ENCODE peak calls at places on chromosomes 4 and X, in seven cellular contexts. X is HCT116, Z is GM12878, M is GM23338, K is SK-N-SH, H is HepG2, B is K562. O is an unnamed sample. For H3K36me3, the result is how much of the 10 kb centered on the place peaks cover.

GRCh38 chr4:7516773-7517144 is 82.0 kb upstream of the PSAPL1 start:
- DNase-seq in B (no peak), M (peak), Z (no peak), H (no peak), X (no peak), K (no peak), O (no peak)

GRCh38 chrX:135114392-135114791 is 5.9 kb downstream of the ETDB start:
- DNase-seq in M (no peak), B (no peak), Z (peak), H (no peak), K (no peak), X (no peak), O (no peak)

GRCh38 chr4:8162625-8163024 is 4.0 kb upstream of the ABLIM2 start:
- DNase-seq in B (no peak), H (no peak), M (no peak), X (no peak), K (no peak), Z (no peak), O (no peak)

GRCh38 chr4:150679767-150680088 is 97.8 kb downstream of the MAB21L2 start:
- DNase-seq in K (no peak), H (no peak), X (no peak), B (no peak), M (no peak), Z (no peak), O (no peak)

GRCh38 chr4:77203380-77204197 is 46.6 kb downstream of the CCNG2 start:
- DNase-seq in K (peak), H (peak), Z (peak), B (peak), M (peak), X (peak), O (peak)

GRCh38 chr4:81523672-81524436 is 52.1 kb upstream of the RASGEF1B start:
- DNase-seq in Z (no peak), B (no peak), K (no peak), X (no peak), M (no peak), H (no peak), O (no peak)

GRCh38 chrX:45517090-45517973 is 316.7 kb upstream of the DIPK2B start:
- DNase-seq in X (peak), Z (no peak), M (peak), K (no peak), H (peak), B (no peak), O (no peak)

GRCh38 chrX:40261955-40262596 is 164.3 kb upstream of the BCOR start:
- DNase-seq in X (no peak), M (no peak), K (no peak), Z (no peak), B (peak), H (no peak), O (no peak)

GRCh38 chr4:133162941-133163340 is 13.8 kb downstream of the PCDH10 start:
- DNase-seq in M (peak), B (no peak), K (no peak), Z (no peak), X (no peak), H (no peak), O (no peak)

GRCh38 chrX:41108007-41108683 is 22.9 kb downstream of the USP9X start:
- DNase-seq in M (no peak), H (no peak), Z (no peak), K (no peak), B (no peak), X (no peak), O (no peak)

GRCh38 chr4:128796934-128797333 is 12.6 kb upstream of the JADE1 start:
- DNase-seq in B (no peak), M (no peak), K (no peak), X (no peak), Z (no peak), H (no peak), O (no peak)

GRCh38 chr4:138611721-138612120 is 369.6 kb upstream of the SLC7A11 start:
- DNase-seq in H (no peak), Z (no peak), X (no peak), B (no peak), K (peak), M (no peak), O (no peak)

GRCh38 chr4:123750044-123750443 is 353.4 kb downstream of the SPRY1 start:
- DNase-seq in B (no peak), K (no peak), M (peak), H (peak), Z (no peak), X (no peak), O (no peak)

GRCh38 chr4:53505947-53506346 is 85.3 kb downstream of the LNX1 start:
- DNase-seq in X (no peak), H (no peak), K (no peak), B (no peak), M (peak), Z (no peak), O (no peak)

GRCh38 chr4:181504846-181505374 is 738.3 kb upstream of the TENM3 start:
- DNase-seq in Z (no peak), M (no peak), K (no peak), H (no peak), B (no peak), X (no peak), O (no peak)

GRCh38 chr4:25769251-25769650 is 93.5 kb downstream of the SEL1L3 start:
- DNase-seq in M (no peak), X (no peak), Z (no peak), B (no peak), H (no peak), K (no peak), O (no peak)

GRCh38 chr4:125387770-125388169 is 73.0 kb downstream of the FAT4 start:
- DNase-seq in X (no peak), B (no peak), K (no peak), Z (no peak), H (no peak), M (no peak), O (no peak)

GRCh38 chr4:78652282-78652876 is 100.8 kb downstream of the ANXA3 start:
- DNase-seq in K (no peak), Z (no peak), H (no peak), M (no peak), X (no peak), B (no peak), O (no peak)

GRCh38 chrX:56130436-56130835 is 101.7 kb upstream of the KLF8 start:
- DNase-seq in X (no peak), K (no peak), M (no peak), Z (no peak), H (no peak), B (no peak), O (no peak)

GRCh38 chr4:158005021-158005420 is 167.8 kb downstream of the GASK1B start:
- DNase-seq in H (no peak), X (no peak), M (no peak), K (no peak), Z (no peak), B (no peak), O (no peak)

GRCh38 chr4:115275615-115276014 is 162.2 kb upstream of the NDST4 start:
- DNase-seq in M (no peak), B (no peak), Z (no peak), H (no peak), X (no peak), K (no peak), O (no peak)

GRCh38 chr4:42331914-42332368 is 65.3 kb upstream of the SHISA3 start:
- DNase-seq in M (no peak), H (no peak), X (peak), B (no peak), Z (no peak), K (no peak), O (no peak)

GRCh38 chrX:149720021-149720689 is 8.3 kb downstream of the MAGEA11 start:
- DNase-seq in M (no peak), Z (no peak), B (no peak), X (no peak), H (peak), K (no peak), O (no peak)

GRCh38 chrX:72028701-72029470 is 102.8 kb downstream of the RTL5 start:
- DNase-seq in H (no peak), K (no peak), B (no peak), X (no peak), Z (no peak), M (no peak), O (no peak)

GRCh38 chr4:163378661-163379060 is 35.0 kb downstream of the NPY5R start:
- DNase-seq in B (no peak), H (no peak), X (no peak), K (no peak), M (no peak), Z (no peak), O (no peak)

GRCh38 chr4:97116511-97116910 is 1026.8 kb downstream of the STPG2 start:
- DNase-seq in B (no peak), Z (no peak), M (no peak), K (no peak), X (no peak), H (no peak), O (no peak)

GRCh38 chr4:145056325-145057130 is 41.5 kb downstream of the ANAPC10 start:
- DNase-seq in B (no peak), X (no peak), K (no peak), H (no peak), M (no peak), Z (no peak), O (no peak)

GRCh38 chr4:1229117-1229849 is 19.6 kb downstream of the CTBP1 start:
- DNase-seq in X (no peak), M (no peak), Z (no peak), H (no peak), K (no peak), B (no peak), O (no peak)
- H3K36me3 ChIP-seq in X (under half), M (under half), Z (under half), H (half or more), K (half or more), B (half or more), O (under half)

DNA sequence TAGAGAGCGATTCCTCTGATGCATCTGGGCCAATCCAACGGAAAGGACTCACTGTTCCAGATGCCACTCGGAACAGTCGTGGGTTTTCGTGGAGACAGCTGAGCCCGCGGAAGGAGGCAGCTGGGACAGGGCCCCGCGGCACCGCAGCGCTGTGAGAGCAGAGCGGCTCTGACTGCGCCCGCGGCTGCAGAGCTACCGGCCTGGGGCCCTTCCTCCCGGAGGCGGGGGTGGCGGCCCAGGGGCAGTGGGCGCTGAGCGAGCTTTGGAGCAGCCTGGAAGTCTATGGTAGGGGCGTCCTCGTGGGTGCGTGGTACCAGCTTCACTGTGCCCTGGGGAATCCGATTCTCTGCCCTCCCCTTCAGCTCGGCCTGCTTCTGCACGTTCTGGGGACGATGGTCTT is 24.9 kb downstream of the CLDN34 start:
- DNase-seq in H (no peak), X (no peak), K (no peak), Z (no peak), B (no peak), M (no peak), O (no peak)
- TF ChIP-seq REST in H (no peak), X (no peak), K (no peak), Z (no peak), B (no peak), M (no peak), O (no peak)

DNA sequence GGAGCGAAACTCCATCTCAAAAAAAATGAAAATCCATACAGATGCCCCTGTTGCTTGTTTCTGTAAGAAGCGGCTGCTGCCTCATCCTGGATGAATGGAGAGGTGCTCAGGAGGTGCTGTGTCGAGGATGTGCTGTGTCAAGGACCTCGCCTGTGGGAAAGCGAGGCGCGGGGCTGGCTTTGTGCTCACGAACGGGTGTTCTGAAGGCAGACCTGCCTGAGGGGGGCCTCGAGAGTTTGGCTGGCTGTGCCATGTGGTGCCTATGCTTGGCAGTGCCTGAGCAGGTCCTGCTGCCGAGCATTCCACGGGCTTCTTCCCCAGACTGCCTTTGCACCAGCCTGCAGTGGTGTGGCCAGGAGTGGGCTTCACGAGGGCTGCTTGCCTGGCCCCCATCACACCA is 61.5 kb downstream of the NSD2 start:
- DNase-seq in K (no peak), M (no peak), B (no peak), X (no peak), H (no peak), Z (no peak), O (no peak)
- H3K36me3 ChIP-seq in K (under half), M (under half), B (half or more), X (under half), H (half or more), Z (under half), O (under half)

GRCh38 chrX:37349131-37350033 is at the start of gene PRRG1:
- DNase-seq in Z (no peak), M (peak), B (peak), X (peak), H (peak), K (peak), O (peak)

GRCh38 chrX:37348237-37349130 is 680 bp upstream of the PRRG1 start:
- DNase-seq in K (no peak), M (no peak), X (no peak), Z (no peak), H (no peak), B (no peak), O (no peak)

GRCh38 chrX:37350034-37350365 is 836 bp downstream of the PRRG1 start:
- DNase-seq in H (peak), K (peak), M (no peak), B (no peak), X (no peak), Z (no peak), O (no peak)

DNA sequence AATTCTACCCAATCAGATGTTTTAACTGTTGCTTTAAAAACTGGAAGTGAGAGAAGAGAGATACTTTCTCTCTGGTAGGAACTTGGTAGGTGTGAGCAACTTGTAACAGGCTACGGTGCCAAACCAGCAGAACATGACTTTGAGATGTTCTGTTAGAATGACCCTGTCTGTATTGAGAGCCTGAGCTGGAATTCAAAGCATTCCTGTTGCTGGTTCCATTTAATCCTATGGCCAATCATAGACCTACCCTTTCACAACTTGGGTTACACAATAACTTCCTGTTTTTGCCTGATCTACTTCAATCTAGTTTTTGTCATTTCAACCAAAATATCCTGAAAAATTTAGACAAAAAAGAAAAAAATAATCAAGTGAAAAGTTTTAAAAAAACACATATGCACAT is 1.7 kb upstream of the PRRG1 start:
- DNase-seq in H (peak), M (peak), X (no peak), B (no peak), K (no peak), Z (no peak), O (no peak)
- TF ChIP-seq REST in H (no peak), M (no peak), X (no peak), B (no peak), K (no peak), Z (no peak), O (no peak)

O was measured in Panc1.